ENCODE peak calls at places on chromosome X, in nine cellular contexts. X is NCI-H1436; R is activated naive CD4-positive, alpha-beta T cell; G is Panc1; P is suprapubic skin; V is SK-N-SH; Z is stimulated activated CD4-positive, alpha-beta T cell treated with anti-CD3 and anti-CD28 coated beads, Interleukin-2, amount 100 ng/mL, for 24 hours; A is effector CD4-positive, alpha-beta T cell; J is epithelial cell of proximal tubule. T is an unnamed sample.

GRCh38 chrX:96689951-96690350 is 5.3 kb downstream of the DIAPH2 start:
- DNase-seq in X (no peak), R (no peak), G (no peak), P (no peak), V (no peak), Z (no peak), A (no peak), J (no peak), T (no peak)

GRCh38 chrX:34426334-34426733 is 230.8 kb downstream of the TMEM47 start:
- DNase-seq in X (no peak), R (no peak), G (no peak), P (no peak), V (no peak), Z (no peak), A (no peak), J (no peak), T (no peak)

GRCh38 chrX:135384161-135384836 is 37.4 kb upstream of the SMIM10L2A start:
- DNase-seq in X (no peak), R (no peak), G (no peak), P (no peak), V (no peak), Z (peak), A (peak), J (no peak), T (no peak)

GRCh38 chrX:11558972-11559371 is 106.7 kb downstream of the ARHGAP6 start:
- DNase-seq in X (no peak), R (peak), G (no peak), P (no peak), V (peak), Z (peak), A (peak), J (no peak), T (no peak)

GRCh38 chrX:1542994-1543725 is 6.2 kb upstream of the P2RY8 start:
- DNase-seq in X (no peak), R (no peak), G (no peak), P (peak), V (no peak), Z (no peak), A (no peak), J (no peak), T (no peak)

GRCh38 chrX:134948333-134949241 is 42.2 kb upstream of the SMIM10 start:
- DNase-seq in X (no peak), R (no peak), G (peak), P (no peak), V (no peak), Z (no peak), A (no peak), J (no peak), T (no peak)

GRCh38 chrX:108304210-108304609 is 134.0 kb downstream of the COL4A6 start:
- DNase-seq in X (no peak), R (no peak), G (no peak), P (no peak), V (peak), Z (no peak), A (no peak), J (no peak), T (peak)

GRCh38 chrX:23012162-23012561 is 12.4 kb downstream of the DDX53 start:
- DNase-seq in X (no peak), R (no peak), G (no peak), P (no peak), V (peak), Z (no peak), A (no peak), J (no peak), T (no peak)

GRCh38 chrX:124211312-124211942 is 121.0 kb upstream of the TEX13D start:
- DNase-seq in X (peak), R (no peak), G (peak), P (no peak), V (peak), Z (peak), A (no peak), J (peak), T (peak)

GRCh38 chrX:108178099-108178498 is 86.5 kb downstream of the ATG4A start:
- DNase-seq in X (no peak), R (no peak), G (no peak), P (no peak), V (no peak), Z (no peak), A (no peak), J (no peak), T (no peak)

GRCh38 chrX:17738002-17738713 is 865 bp downstream of the SCML1 start:
- DNase-seq in X (no peak), R (no peak), G (no peak), P (no peak), V (peak), Z (peak), A (peak), J (no peak), T (peak)

GRCh38 chrX:130637591-130637990 is 235.8 kb downstream of the RBMX2 start:
- DNase-seq in X (no peak), R (no peak), G (no peak), P (no peak), V (no peak), Z (no peak), A (no peak), J (no peak), T (no peak)

GRCh38 chrX:15834827-15835595 is 19.6 kb downstream of the AP1S2 start:
- DNase-seq in X (no peak), R (no peak), G (no peak), P (no peak), V (no peak), Z (no peak), A (no peak), J (no peak), T (no peak)

GRCh38 chrX:123087326-123087725 is 96.8 kb upstream of the GRIA3 start:
- DNase-seq in X (no peak), R (no peak), G (no peak), P (no peak), V (no peak), Z (no peak), A (no peak), J (peak), T (no peak)